ENCODE peak calls at places on chromosomes 3 and 15, in seven cellular contexts. U is retinal pigment epithelial cell, Z is RWPE2, P is GM23338, W is NB4, S is omental fat pad, H is body of pancreas. K is an unnamed sample.

GRCh38 chr3:8810561-8810960 is 41.1 kb upstream of the OXTR start:
- DNase-seq in U (no peak), Z (no peak), P (no peak), W (no peak), S (no peak), H (no peak), K (no peak)

GRCh38 chr3:133475245-133476010 is 75.6 kb downstream of the BFSP2 start:
- DNase-seq in U (peak), Z (no peak), P (no peak), W (no peak), S (no peak), H (no peak), K (no peak)

GRCh38 chr3:48663489-48664312 is 1.0 kb upstream of the CELSR3 start:
- DNase-seq in U (peak), Z (peak), P (peak), W (no peak), S (peak), H (peak), K (peak)

GRCh38 chr3:64179860-64180259 is 45.4 kb downstream of the PRICKLE2 start:
- DNase-seq in U (no peak), Z (no peak), P (no peak), W (no peak), S (no peak), H (no peak), K (no peak)

GRCh38 chr3:24244491-24244890 is 250.2 kb downstream of the THRB start:
- DNase-seq in U (no peak), Z (no peak), P (no peak), W (no peak), S (no peak), H (no peak), K (no peak)

GRCh38 chr3:186257866-186258265 is 104.2 kb downstream of the DGKG start:
- DNase-seq in U (no peak), Z (no peak), P (no peak), W (peak), S (no peak), H (no peak), K (no peak)

GRCh38 chr3:171556133-171556532 is 95.9 kb upstream of the TNIK start:
- DNase-seq in U (no peak), Z (no peak), P (no peak), W (no peak), S (no peak), H (no peak), K (no peak)

GRCh38 chr3:72129384-72130094 is 344.6 kb upstream of the PROK2 start:
- DNase-seq in U (no peak), Z (no peak), P (no peak), W (no peak), S (no peak), H (no peak), K (no peak)

GRCh38 chr3:193873802-193874201 is 262.1 kb upstream of the HES1 start:
- DNase-seq in U (no peak), Z (no peak), P (no peak), W (no peak), S (no peak), H (no peak), K (no peak)

GRCh38 chr3:127588675-127589577 is 1.6 kb downstream of the TPRA1 start:
- DNase-seq in U (no peak), Z (no peak), P (no peak), W (peak), S (no peak), H (no peak), K (no peak)

GRCh38 chr15:98787190-98787589 is 138.9 kb downstream of the IGF1R start:
- DNase-seq in U (no peak), Z (no peak), P (no peak), W (no peak), S (no peak), H (no peak), K (no peak)

GRCh38 chr15:55279746-55280351 is 9.8 kb downstream of the RAB27A start:
- DNase-seq in U (no peak), Z (no peak), P (no peak), W (peak), S (no peak), H (peak), K (no peak)

GRCh38 chr3:44647771-44648170 is 761 bp upstream of the ZNF35 start:
- DNase-seq in U (no peak), Z (no peak), P (no peak), W (no peak), S (no peak), H (no peak), K (no peak)

GRCh38 chr3:197256836-197257444 is 41.5 kb downstream of the DLG1 start:
- DNase-seq in U (no peak), Z (no peak), P (peak), W (peak), S (no peak), H (peak), K (no peak)

GRCh38 chr3:188000361-188000861 is 153.5 kb upstream of the LPP start:
- DNase-seq in U (no peak), Z (no peak), P (no peak), W (no peak), S (no peak), H (peak), K (no peak)

GRCh38 chr3:168459229-168459784 is 363.6 kb upstream of the GOLIM4 start:
- DNase-seq in U (no peak), Z (no peak), P (no peak), W (no peak), S (no peak), H (no peak), K (no peak)

GRCh38 chr3:163043074-163043473 is 1546.5 kb downstream of the OTOL1 start:
- DNase-seq in U (no peak), Z (no peak), P (peak), W (no peak), S (no peak), H (no peak), K (no peak)

GRCh38 chr3:171282041-171282440 is 178.2 kb downstream of the TNIK start:
- DNase-seq in U (no peak), Z (no peak), P (no peak), W (no peak), S (no peak), H (peak), K (no peak)

GRCh38 chr3:100426029-100426682 is 24.8 kb downstream of the LNP1 start:
- DNase-seq in U (no peak), Z (no peak), P (no peak), W (no peak), S (no peak), H (no peak), K (no peak)

GRCh38 chr3:18544135-18544534 is 119.0 kb upstream of the SATB1 start:
- DNase-seq in U (no peak), Z (no peak), P (no peak), W (no peak), S (no peak), H (peak), K (no peak)

DNA sequence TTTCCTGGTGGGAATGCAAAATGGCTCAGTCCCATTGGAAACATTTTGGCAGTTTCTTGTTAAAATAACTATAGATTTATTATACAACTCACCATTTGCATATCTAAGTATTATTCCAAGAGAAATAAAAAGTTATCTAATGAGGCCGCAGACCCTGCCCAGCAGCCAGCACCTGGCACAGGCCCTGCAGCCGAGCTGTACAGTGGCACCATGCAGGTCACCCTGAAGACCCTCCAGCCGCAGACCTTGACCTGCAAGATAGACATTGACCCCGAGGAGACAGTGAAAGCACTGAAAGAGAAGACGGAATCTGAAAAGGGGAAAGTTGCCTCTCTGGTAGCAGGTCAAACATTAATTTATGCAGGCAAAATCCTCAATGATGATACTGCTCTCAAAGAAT is 113.3 kb upstream of the SATB1 start:
- DNase-seq in U (no peak), Z (no peak), P (no peak), W (no peak), S (no peak), H (no peak), K (no peak)
- TF ChIP-seq CTCF in U (no peak), Z (no peak), P (no peak), W (no peak), S (no peak), H (no peak), K (no peak)

GRCh38 chr3:31354373-31354772 is 178.4 kb upstream of the STT3B start:
- DNase-seq in U (no peak), Z (no peak), P (no peak), W (no peak), S (no peak), H (no peak), K (no peak)
- TF ChIP-seq CTCF in U (no peak), Z (no peak), P (no peak), W (no peak), S (no peak), H (no peak), K (no peak)

GRCh38 chr15:89864958-89865739 is 28.6 kb downstream of the AP3S2 start:
- DNase-seq in U (no peak), Z (no peak), P (no peak), W (no peak), S (no peak), H (peak), K (no peak)
- TF ChIP-seq CTCF in U (no peak), Z (no peak), P (peak), W (no peak), S (no peak), H (no peak), K (peak)

DNA sequence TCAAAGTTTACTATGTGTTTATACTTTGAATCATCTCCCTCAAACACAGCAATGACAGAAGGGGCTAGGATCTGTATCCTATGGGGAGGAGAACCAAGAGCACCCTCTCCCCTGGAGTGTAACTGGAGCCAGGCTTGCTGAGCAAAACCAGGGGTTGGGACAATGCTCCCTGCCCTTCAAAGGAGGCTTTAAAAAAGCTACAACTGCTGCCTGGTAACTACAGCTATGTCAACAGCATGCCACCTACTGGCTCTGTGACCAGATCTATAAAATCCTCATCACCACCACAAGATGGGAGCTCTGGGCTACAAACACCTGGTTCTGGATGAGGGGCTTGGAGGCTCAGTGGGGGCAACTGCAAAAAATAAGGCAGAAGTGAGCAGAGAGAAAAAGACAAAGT is 61.9 kb downstream of the ANO10 start:
- DNase-seq in U (no peak), Z (no peak), P (peak), W (no peak), S (no peak), H (no peak), K (no peak)
- TF ChIP-seq CTCF in U (peak), Z (no peak), P (peak), W (no peak), S (no peak), H (no peak), K (peak)

GRCh38 chr3:88180398-88180999 is 30.7 kb downstream of the C3orf38 start:
- DNase-seq in U (no peak), Z (no peak), P (peak), W (peak), S (no peak), H (peak), K (no peak)
- TF ChIP-seq CTCF in U (peak), Z (peak), P (peak), W (peak), S (no peak), H (peak), K (peak)

DNA sequence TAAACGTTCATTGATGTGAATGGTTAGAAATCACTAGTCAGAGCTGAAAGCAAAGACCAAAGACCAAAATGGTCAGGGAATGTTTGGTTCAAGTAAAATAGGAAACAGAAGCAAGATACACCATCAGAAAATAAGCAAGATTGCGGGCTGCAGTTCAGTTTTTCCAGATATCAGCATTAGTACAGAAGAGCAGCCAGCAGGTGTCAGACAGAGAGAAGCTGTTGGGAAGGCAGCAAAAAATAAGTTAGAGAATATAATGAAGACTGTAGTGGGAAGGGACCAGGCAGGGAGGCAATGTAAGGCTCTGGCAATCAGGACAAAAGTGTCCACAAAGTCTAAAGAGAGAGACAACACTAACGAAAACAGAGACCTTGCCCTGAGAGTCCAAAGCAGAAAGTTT is 639.4 kb upstream of the NAALADL2 start:
- DNase-seq in U (no peak), Z (no peak), P (peak), W (no peak), S (no peak), H (no peak), K (no peak)
- TF ChIP-seq CTCF in U (peak), Z (no peak), P (peak), W (no peak), S (no peak), H (no peak), K (peak)

DNA sequence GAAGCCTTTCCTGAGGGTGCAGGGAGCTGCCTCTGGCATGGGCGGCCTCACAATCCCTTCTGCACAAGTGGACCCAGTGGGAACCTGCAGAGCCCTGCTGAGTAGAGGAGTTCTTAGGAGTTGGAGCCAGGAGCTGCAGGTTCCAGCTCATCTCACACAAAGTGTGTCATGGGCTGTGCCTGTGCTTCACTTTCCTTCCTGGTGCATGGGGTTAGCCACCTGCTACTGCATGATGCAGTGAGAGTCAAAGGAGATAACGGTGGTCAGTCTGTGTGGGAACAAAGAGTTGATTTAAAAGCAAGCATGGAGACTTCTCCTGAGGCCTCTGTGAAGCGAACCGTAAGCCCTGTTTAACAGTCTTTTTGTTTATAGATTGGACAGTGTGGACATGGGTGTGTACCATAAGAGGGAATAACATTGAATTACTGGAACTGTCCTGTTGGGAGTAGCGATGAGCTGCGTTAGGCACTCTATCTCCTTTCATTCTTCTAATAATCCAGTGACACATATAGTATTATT is 68.6 kb upstream of the PRR23C start:
- DNase-seq in U (no peak), Z (no peak), P (no peak), W (peak), S (no peak), H (no peak), K (no peak)
- TF ChIP-seq CTCF in U (no peak), Z (no peak), P (peak), W (peak), S (no peak), H (no peak), K (peak)

DNA sequence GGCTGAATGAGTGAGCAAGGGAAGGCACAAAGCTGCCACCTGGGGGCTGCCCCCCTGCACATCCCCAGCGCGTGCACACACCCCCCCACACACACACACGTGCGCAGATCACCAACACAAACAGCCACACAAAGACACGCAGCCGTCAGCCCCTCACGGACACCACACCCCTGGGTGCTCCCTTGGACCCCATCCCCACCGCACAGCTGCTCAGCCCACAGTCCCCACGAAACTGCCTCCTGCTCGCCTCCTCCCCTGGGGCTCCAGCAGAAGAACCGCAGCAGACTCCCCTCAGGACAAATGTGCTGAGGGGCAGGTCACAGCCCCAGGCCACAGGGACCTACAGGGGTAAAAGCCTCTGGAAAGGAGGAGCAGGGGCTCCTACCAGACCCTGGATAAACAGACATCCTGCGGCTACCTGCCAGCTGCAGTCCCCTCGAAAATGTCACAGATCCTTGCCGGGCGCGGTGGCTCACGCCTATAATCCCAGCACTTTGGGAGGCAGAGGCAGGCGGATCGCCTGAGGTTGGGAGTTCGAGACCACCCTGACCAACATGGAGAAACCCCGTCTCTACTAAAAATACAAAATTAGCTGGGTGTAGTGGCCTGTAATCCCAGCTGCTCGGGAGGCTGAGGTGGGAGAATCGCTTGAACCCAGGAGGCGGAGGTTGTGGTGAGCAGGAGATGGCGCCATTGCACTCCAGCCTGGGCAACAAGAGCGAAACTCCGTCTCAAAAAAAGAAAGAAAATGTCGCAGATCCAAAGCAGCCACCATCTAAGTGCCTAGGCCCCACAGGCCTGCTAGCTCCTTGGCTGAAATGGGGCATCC is 6.5 kb downstream of the TWF2 start:
- DNase-seq in U (no peak), Z (peak), P (no peak), W (peak), S (no peak), H (no peak), K (no peak)
- TF ChIP-seq CTCF in U (no peak), Z (no peak), P (peak), W (peak), S (no peak), H (no peak), K (peak)